ENCODE peak calls at places on chromosome 10, in seven cellular contexts. Y is H9, V is left ventricle myocardium inferior, N is lower leg skin, M is OCI-LY7, D is suprapubic skin, L is ovary. J is an unnamed sample.

GRCh38 chr10:30694492-30695228 is 65.1 kb upstream of the LYZL2 start:
- DNase-seq in Y (no peak), V (no peak), N (no peak), M (no peak), D (no peak), L (no peak), J (no peak)

GRCh38 chr10:61475449-61475873 is 22.3 kb upstream of the TMEM26 start:
- DNase-seq in Y (no peak), V (no peak), N (no peak), M (no peak), D (no peak), L (no peak), J (no peak)

GRCh38 chr10:80603516-80603915 is 65.8 kb downstream of the SH2D4B start:
- DNase-seq in Y (no peak), V (no peak), N (peak; percentile 81), M (no peak), D (peak; percentile 75), L (no peak), J (no peak)

GRCh38 chr10:29482591-29483421 is 152.0 kb downstream of the SVIL start:
- DNase-seq in Y (peak; percentile 74), V (no peak), N (no peak), M (peak; percentile 75), D (no peak), L (no peak), J (peak; percentile 40)

GRCh38 chr10:60426425-60426824 is 36.8 kb upstream of the ANK3 start:
- DNase-seq in Y (no peak), V (no peak), N (no peak), M (no peak), D (no peak), L (no peak), J (no peak)

GRCh38 chr10:8043569-8044306 is 10.8 kb upstream of the GATA3 start:
- DNase-seq in Y (peak; percentile 84), V (no peak), N (peak; percentile 80), M (no peak), D (no peak), L (no peak), J (no peak)

GRCh38 chr10:12214763-12215218 is 18.8 kb downstream of the CDC123 start:
- DNase-seq in Y (no peak), V (no peak), N (no peak), M (peak; percentile 76), D (no peak), L (no peak), J (no peak)

GRCh38 chr10:127922675-127923366 is 15.9 kb downstream of the PTPRE start:
- DNase-seq in Y (no peak), V (peak; percentile 80), N (peak; percentile 86), M (no peak), D (no peak), L (peak; percentile 56), J (no peak)

GRCh38 chr10:101011517-101012423 is 12.2 kb downstream of the LZTS2 start:
- DNase-seq in Y (peak; percentile 67), V (no peak), N (no peak), M (no peak), D (no peak), L (no peak), J (no peak)

GRCh38 chr10:32050145-32050544 is 6.1 kb downstream of the KIF5B start:
- DNase-seq in Y (no peak), V (no peak), N (no peak), M (no peak), D (no peak), L (no peak), J (no peak)

GRCh38 chr10:12588091-12588850 is 238.9 kb downstream of the CAMK1D start:
- DNase-seq in Y (no peak), V (no peak), N (peak; percentile 86), M (no peak), D (no peak), L (no peak), J (no peak)

GRCh38 chr10:18665079-18665478 is 5.8 kb downstream of the ARL5B start:
- DNase-seq in Y (no peak), V (no peak), N (no peak), M (no peak), D (no peak), L (no peak), J (no peak)

GRCh38 chr10:68790476-68790875 is 36.9 kb upstream of the STOX1 start:
- DNase-seq in Y (no peak), V (no peak), N (peak; percentile 39), M (no peak), D (no peak), L (no peak), J (peak; percentile 64)

GRCh38 chr10:17200885-17201164 is 647 bp downstream of the TRDMT1 start:
- DNase-seq in Y (no peak), V (peak; percentile 18), N (no peak), M (peak; percentile 61), D (no peak), L (peak; percentile 44), J (no peak)

DNA sequence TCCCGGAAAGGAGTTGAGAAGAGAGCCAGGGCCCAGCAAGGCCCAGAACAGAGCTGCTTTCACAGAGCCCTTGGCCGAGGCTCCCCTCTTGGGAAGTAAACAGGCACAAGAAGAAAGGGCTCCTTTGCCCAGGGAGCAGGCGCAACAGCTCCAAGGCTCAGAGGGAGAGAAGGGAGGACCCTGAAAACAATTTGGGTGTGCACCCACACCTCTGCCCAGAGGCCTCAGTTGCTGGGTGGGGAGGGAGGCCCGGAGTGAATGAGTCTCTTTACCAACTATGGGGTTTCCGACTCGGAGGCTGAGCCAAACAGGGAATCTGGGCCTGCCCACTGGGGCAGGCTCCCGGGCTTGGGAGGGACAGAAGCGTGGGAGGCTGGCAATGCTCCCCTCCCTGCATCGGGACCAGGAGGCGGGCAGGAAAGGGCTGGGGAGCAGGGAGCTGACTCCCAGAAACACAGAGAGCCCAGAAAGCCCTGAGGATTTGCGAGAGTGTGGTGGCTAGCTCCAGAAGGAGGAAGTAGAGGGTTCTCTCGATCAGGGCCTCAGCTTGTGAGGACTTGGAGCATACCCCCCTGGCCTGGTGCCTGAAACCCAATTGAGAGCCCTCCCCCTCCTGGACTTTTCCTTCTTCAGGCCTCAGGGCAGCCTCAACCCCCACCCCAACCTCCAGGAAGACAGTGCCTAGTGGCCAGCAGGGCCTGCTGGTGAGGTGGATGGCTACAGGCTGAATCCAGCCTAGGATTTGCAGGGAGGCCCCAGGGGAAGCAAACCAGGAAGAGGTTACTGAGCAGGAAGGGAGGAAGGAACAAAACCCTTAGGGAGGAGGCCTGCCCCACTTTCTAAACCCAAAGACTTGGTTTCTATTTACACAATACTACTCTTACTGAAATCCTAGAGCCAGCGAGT is 6.2 kb downstream of the C10orf105 start:
- DNase-seq in Y (no peak), V (peak; percentile 87), N (peak; percentile 97), M (peak; percentile 49), D (peak; percentile 94), L (peak; percentile 94), J (no peak)
- TF ChIP-seq CTCF in Y (no peak), V (no peak), N (no peak), M (no peak), D (peak; percentile 1), L (no peak), J (no peak)

GRCh38 chr10:75111906-75112703 is 649 bp downstream of the SAMD8 start:
- DNase-seq in Y (peak; percentile 61), V (no peak), N (peak; percentile 93), M (peak; percentile 59), D (peak; percentile 86), L (peak; percentile 78), J (peak; percentile 85)

GRCh38 chr10:75110006-75110632 is 1.3 kb upstream of the SAMD8 start:
- DNase-seq in Y (no peak), V (no peak), N (peak; percentile 84), M (no peak), D (peak; percentile 75), L (no peak), J (peak; percentile 77)

GRCh38 chr10:75108684-75109458 is 2.6 kb upstream of the SAMD8 start:
- DNase-seq in Y (peak; percentile 80), V (no peak), N (peak; percentile 85), M (peak; percentile 21), D (peak; percentile 70), L (no peak), J (peak; percentile 84)

GRCh38 chr10:75109459-75109778 is 2.0 kb upstream of the SAMD8 start:
- DNase-seq in Y (no peak), V (no peak), N (peak; percentile 15), M (no peak), D (peak; percentile 21), L (no peak), J (no peak)

GRCh38 chr10:75111367-75111905 is at the start of gene SAMD8:
- DNase-seq in Y (no peak), V (peak; percentile 97), N (peak; percentile 99), M (peak; percentile 96), D (no peak), L (peak; percentile 98), J (peak; percentile 99)
- TF ChIP-seq CTCF in Y (peak; percentile 45), V (peak; percentile 55), N (no peak), M (peak; percentile 43), D (no peak), L (peak; percentile 76), J (peak; percentile 48)

GRCh38 chr10:122646511-122647382 is 52.9 kb downstream of the C10orf120 start:
- DNase-seq in Y (no peak), V (no peak), N (peak; percentile 67), M (no peak), D (peak; percentile 44), L (no peak), J (peak; percentile 42)

GRCh38 chr10:122650331-122650730 is 49.3 kb downstream of the C10orf120 start:
- DNase-seq in Y (no peak), V (no peak), N (peak; percentile 40), M (no peak), D (peak; percentile 43), L (no peak), J (no peak)

GRCh38 chr10:122649903-122650302 is 49.7 kb downstream of the C10orf120 start:
- DNase-seq in Y (no peak), V (no peak), N (peak; percentile 60), M (no peak), D (peak; percentile 43), L (no peak), J (no peak)

GRCh38 chr10:122647383-122647968 is 52.2 kb downstream of the C10orf120 start:
- DNase-seq in Y (no peak), V (no peak), N (peak; percentile 62), M (no peak), D (peak; percentile 65), L (no peak), J (peak; percentile 53)

DNA sequence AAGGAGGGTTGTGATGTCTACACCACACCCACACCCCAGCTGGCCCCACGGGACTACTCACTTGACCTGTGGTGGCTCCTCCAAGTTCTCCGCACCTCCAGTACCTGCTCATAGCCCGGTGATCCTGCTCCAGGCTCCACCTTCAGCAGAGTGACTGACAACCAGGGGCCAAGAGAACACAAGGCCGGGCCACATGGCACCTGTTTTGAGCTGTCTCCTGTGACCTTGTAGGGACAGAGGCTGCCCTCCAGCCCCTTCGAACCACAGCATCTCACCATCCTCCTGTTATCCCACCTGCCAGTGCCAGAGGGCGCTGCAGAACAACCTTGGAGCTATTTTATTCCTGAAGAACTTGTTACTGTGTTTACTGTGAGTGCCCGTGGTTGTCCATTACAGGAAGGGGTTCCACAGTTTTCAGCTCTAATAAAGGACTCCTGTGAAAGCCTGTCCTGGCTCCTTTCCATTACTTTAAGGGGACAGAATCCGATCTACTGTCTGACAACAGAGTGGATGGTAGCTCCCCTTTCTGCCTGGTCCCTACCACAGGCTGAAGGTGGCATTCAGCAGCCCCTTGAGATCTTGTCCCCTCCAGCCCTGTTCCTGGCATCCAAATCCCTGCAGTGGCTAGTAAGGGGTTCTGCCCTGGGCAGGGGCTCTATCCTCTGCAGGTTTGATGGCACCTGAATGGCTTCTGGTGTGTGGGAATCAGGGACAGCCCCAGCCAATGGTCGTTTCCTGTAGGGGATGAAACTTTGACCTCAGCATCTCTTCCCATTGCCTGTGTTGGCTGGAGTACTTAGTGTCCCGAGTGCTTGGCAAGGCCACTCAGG is 50.8 kb downstream of the C10orf120 start:
- DNase-seq in Y (peak; percentile 83), V (peak; percentile 57), N (peak; percentile 75), M (peak; percentile 33), D (peak; percentile 72), L (no peak), J (no peak)
- TF ChIP-seq CTCF in Y (peak; percentile 90), V (peak; percentile 89), N (no peak), M (peak; percentile 82), D (peak; percentile 27), L (no peak), J (peak; percentile 65)

GRCh38 chr10:10599994-10600393 is 417.7 kb upstream of the CELF2 start:
- DNase-seq in Y (no peak), V (no peak), N (no peak), M (no peak), D (no peak), L (no peak), J (no peak)
- TF ChIP-seq CTCF in Y (no peak), V (no peak), N (no peak), M (no peak), D (no peak), L (no peak), J (no peak)

J was measured in osteocyte.